ENCODE peak calls at places on chromosome 21, in eight cellular contexts. C, Q, A, O, D, Y, L and X are unnamed samples.
A peak's percentile ranks its signal among the peaks of the same experiment; 100 is the strongest.

GRCh38 chr21:45788635-45789506 is 145.3 kb downstream of the PCBP3 start:
- DNase-seq in C (peak; percentile 5), Q (no peak), Y (no peak), L (no peak), O (no peak), D (no peak), A (no peak), X (no peak)

GRCh38 chr21:38325761-38326420 is 69.1 kb downstream of the KCNJ15 start:
- DNase-seq in C (no peak), Y (no peak), A (no peak), O (no peak), Q (no peak), L (no peak), D (peak; percentile 86), X (no peak)

GRCh38 chr21:45241357-45241756 is 46.3 kb downstream of the POFUT2 start:
- DNase-seq in D (no peak), Q (no peak), C (no peak), L (no peak), Y (no peak), O (no peak), A (no peak), X (no peak)

GRCh38 chr21:44892536-44893277 is 19.2 kb upstream of the PTTG1IP start:
- DNase-seq in A (peak; percentile 55), L (no peak), Q (peak; percentile 65), Y (peak; percentile 46), C (peak; percentile 40), O (peak; percentile 58), D (peak; percentile 44), X (peak; percentile 73)

GRCh38 chr21:25396135-25396711 is 211.1 kb downstream of the MRPL39 start:
- DNase-seq in L (no peak), O (no peak), C (no peak), D (no peak), Y (no peak), A (no peak), Q (no peak), X (peak; percentile 33)

GRCh38 chr21:35349378-35350080 is 300.4 kb upstream of the RUNX1 start:
- DNase-seq in C (no peak), L (no peak), Q (peak; percentile 33), Y (peak; percentile 83), O (no peak), D (peak; percentile 89), A (peak; percentile 17), X (no peak)

GRCh38 chr21:28538987-28539622 is 453.6 kb downstream of the LTN1 start:
- DNase-seq in Y (peak; percentile 91), D (peak; percentile 55), Q (peak; percentile 24), C (peak; percentile 69), O (no peak), A (peak; percentile 62), L (no peak), X (no peak)

GRCh38 chr21:34022557-34023335 is 50.6 kb upstream of the MRPS6 start:
- DNase-seq in C (no peak), D (peak; percentile 15), L (no peak), A (no peak), Q (no peak), O (no peak), Y (no peak), X (no peak)

GRCh38 chr21:35616090-35616489 is 444.2 kb downstream of the SETD4 start:
- DNase-seq in A (peak; percentile 69), Y (peak; percentile 87), Q (peak; percentile 78), O (no peak), D (peak; percentile 75), C (peak; percentile 40), L (no peak), X (no peak)

GRCh38 chr21:45220106-45220505 is 67.6 kb downstream of the POFUT2 start:
- DNase-seq in Q (peak; percentile 73), D (peak; percentile 81), A (peak; percentile 69), O (no peak), C (peak; percentile 17), Y (peak; percentile 76), L (no peak), X (no peak)

GRCh38 chr21:37631319-37632117 is 264.9 kb downstream of the DYRK1A start:
- DNase-seq in L (no peak), C (peak; percentile 98), Q (no peak), A (peak; percentile 16), D (no peak), Y (no peak), O (no peak), X (no peak)

GRCh38 chr21:45318556-45319341 is 31.1 kb upstream of the POFUT2 start:
- DNase-seq in D (no peak), C (no peak), Q (peak; percentile 43), A (peak; percentile 46), O (no peak), Y (peak; percentile 83), L (no peak), X (no peak)

GRCh38 chr21:44708213-44708865 is 3.0 kb downstream of the TSPEAR start:
- DNase-seq in D (no peak), Q (no peak), O (no peak), A (no peak), C (no peak), Y (no peak), L (no peak), X (no peak)

GRCh38 chr21:38126677-38127271 is 130.0 kb upstream of the KCNJ15 start:
- DNase-seq in Y (peak; percentile 30), L (no peak), Q (peak; percentile 54), C (peak; percentile 53), D (peak; percentile 31), A (peak; percentile 59), O (peak; percentile 40), X (no peak)

GRCh38 chr21:21165063-21165645 is 166.9 kb downstream of the NCAM2 start:
- DNase-seq in L (no peak), Y (peak; percentile 94), A (peak; percentile 83), D (peak; percentile 95), O (no peak), C (no peak), Q (peak; percentile 81), X (no peak)

GRCh38 chr21:21158376-21158918 is 160.2 kb downstream of the NCAM2 start:
- DNase-seq in O (no peak), Q (no peak), C (no peak), D (no peak), L (no peak), Y (no peak), A (no peak), X (no peak)

GRCh38 chr21:21159253-21159899 is 161.2 kb downstream of the NCAM2 start:
- DNase-seq in O (no peak), L (no peak), Y (peak; percentile 12), A (peak; percentile 7), C (no peak), Q (no peak), D (no peak), X (no peak)

GRCh38 chr21:21163904-21164303 is 165.7 kb downstream of the NCAM2 start:
- DNase-seq in O (peak; percentile 33), Y (peak; percentile 82), C (peak; percentile 2), Q (peak; percentile 85), D (peak; percentile 76), L (no peak), A (peak; percentile 84), X (no peak)
- TF ChIP-seq CTCF in O (no peak), Y (peak; percentile 59), C (peak; percentile 30), Q (peak; percentile 56), D (peak; percentile 70), L (no peak), A (peak; percentile 62), X (no peak)

GRCh38 chr21:26964379-26964778 is 2.5 kb downstream of the ADAMTS5 start:
- DNase-seq in D (peak; percentile 97), A (no peak), Q (peak; percentile 42), Y (peak; percentile 44), O (no peak), C (no peak), L (no peak), X (no peak)

GRCh38 chr21:26962516-26963305 is 4.2 kb downstream of the ADAMTS5 start:
- DNase-seq in C (no peak), L (no peak), Y (peak; percentile 42), A (no peak), Q (peak; percentile 35), D (peak; percentile 96), O (no peak), X (no peak)

GRCh38 chr21:26958792-26959191 is 8.1 kb downstream of the ADAMTS5 start:
- DNase-seq in L (no peak), C (no peak), A (no peak), Y (no peak), D (no peak), Q (no peak), O (no peak), X (no peak)

GRCh38 chr21:26965091-26965566 is 1.8 kb downstream of the ADAMTS5 start:
- DNase-seq in Y (no peak), C (no peak), O (no peak), Q (no peak), A (no peak), L (no peak), D (no peak), X (no peak)

DNA sequence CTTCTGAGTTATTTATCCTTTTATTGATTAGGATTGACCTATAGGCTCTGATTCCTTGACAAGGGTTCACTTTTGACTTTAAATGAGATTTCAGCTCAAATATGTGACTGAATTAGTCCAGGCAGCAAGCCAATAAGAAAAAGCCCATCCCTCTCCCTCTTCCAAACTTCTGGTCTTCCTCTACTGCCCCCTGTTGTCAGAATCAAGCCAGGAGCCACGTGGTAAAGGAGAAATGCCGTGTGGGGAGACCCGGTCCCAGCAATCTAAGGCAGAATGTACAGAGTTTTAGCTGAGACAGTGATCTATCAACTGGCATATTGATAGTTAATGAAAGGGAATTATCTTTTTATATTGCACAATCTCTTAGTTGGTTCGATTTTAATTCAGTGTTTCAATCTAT is 5.2 kb downstream of the ADAMTS5 start:
- DNase-seq in O (no peak), Q (no peak), L (no peak), A (no peak), C (no peak), D (peak; percentile 38), Y (no peak), X (no peak)
- TF ChIP-seq CTCF in O (no peak), Q (peak; percentile 16), L (no peak), A (peak; percentile 19), C (peak; percentile 1), D (peak; percentile 55), Y (no peak), X (no peak)

GRCh38 chr21:42513985-42514882 is 582 bp downstream of the SLC37A1 start:
- DNase-seq in A (no peak), L (no peak), O (no peak), D (no peak), Y (no peak), Q (peak; percentile 25), C (peak; percentile 39), X (peak; percentile 73)
- TF ChIP-seq CTCF in A (no peak), L (no peak), O (no peak), D (no peak), Y (no peak), Q (no peak), C (no peak), X (no peak)

GRCh38 chr21:39452207-39452964 is 616 bp downstream of the SH3BGR start:
- DNase-seq in Q (peak; percentile 73), L (no peak), C (peak; percentile 14), A (peak; percentile 80), O (no peak), Y (peak; percentile 81), D (peak; percentile 78), X (no peak)

GRCh38 chr21:39452965-39453332 is 1.2 kb downstream of the SH3BGR start:
- DNase-seq in C (no peak), O (no peak), Y (no peak), L (no peak), D (no peak), A (no peak), Q (no peak), X (no peak)

GRCh38 chr21:39454949-39455668 is 3.3 kb downstream of the SH3BGR start:
- DNase-seq in Y (no peak), D (no peak), C (no peak), L (no peak), Q (no peak), O (no peak), A (no peak), X (no peak)

GRCh38 chr21:39453571-39454179 is 1.9 kb downstream of the SH3BGR start:
- DNase-seq in A (no peak), Q (no peak), D (no peak), Y (no peak), L (no peak), O (no peak), C (no peak), X (no peak)

GRCh38 chr21:39456665-39457064 is 4.9 kb downstream of the SH3BGR start:
- DNase-seq in Y (no peak), O (no peak), C (no peak), Q (no peak), D (no peak), A (peak; percentile 2), L (no peak), X (no peak)
- TF ChIP-seq CTCF in Y (peak; percentile 29), O (no peak), C (peak; percentile 45), Q (no peak), D (no peak), A (peak; percentile 18), L (no peak), X (no peak)